ENCODE peak calls at places on chromosome 15, in nine cellular contexts. G is cardiac fibroblast; E is iPS-NIHi11; H is activated CD8-positive, alpha-beta memory T cell treated with anti-CD3 and anti-CD28 coated beads, Interleukin-2, amount 10 ng/mL, durations not matched to agents 7 days and 5 days; I is lower lobe of right lung; J is left colon; X is body of pancreas; P is AG10803; V is posterior cingulate gyrus. N is an unnamed sample.

GRCh38 chr15:82832601-82833209 is 23.3 kb downstream of the WHAMM start:
- DNase-seq in V (no peak), E (peak), G (peak), H (peak), I (no peak), P (peak), J (no peak), X (no peak), N (peak)

GRCh38 chr15:52193791-52194190 is 2.6 kb upstream of the GNB5 start:
- DNase-seq in P (peak), H (no peak), E (no peak), X (no peak), I (no peak), J (no peak), G (no peak), V (no peak), N (no peak)

GRCh38 chr15:97623091-97623661 is 337.3 kb upstream of the ARRDC4 start:
- DNase-seq in J (no peak), H (no peak), G (no peak), I (no peak), V (no peak), P (no peak), E (no peak), X (no peak), N (no peak)

GRCh38 chr15:80455051-80455648 is 51.0 kb downstream of the ARNT2 start:
- DNase-seq in E (no peak), V (no peak), I (no peak), H (no peak), J (no peak), G (peak), P (peak), X (peak), N (no peak)

GRCh38 chr15:31226011-31226410 is 100.6 kb upstream of the KLF13 start:
- DNase-seq in J (no peak), E (no peak), H (no peak), V (no peak), I (no peak), G (no peak), X (no peak), P (no peak), N (no peak)

GRCh38 chr15:63923993-63924950 is 90.5 kb upstream of the HERC1 start:
- DNase-seq in E (no peak), V (no peak), G (no peak), J (no peak), P (peak), X (no peak), H (no peak), I (no peak), N (no peak)

GRCh38 chr15:76169013-76169412 is 109.2 kb downstream of the TMEM266 start:
- DNase-seq in X (no peak), P (no peak), J (no peak), V (no peak), H (no peak), I (no peak), E (peak), G (peak), N (peak)

GRCh38 chr15:64634576-64635485 is 140.6 kb downstream of the RBPMS2 start:
- DNase-seq in J (no peak), H (peak), P (no peak), G (peak), V (no peak), E (peak), X (peak), I (no peak), N (peak)

GRCh38 chr15:70703483-70703882 is 59.9 kb downstream of the UACA start:
- DNase-seq in V (no peak), H (no peak), I (no peak), J (no peak), G (peak), X (no peak), P (no peak), E (no peak), N (no peak)

GRCh38 chr15:100438570-100438969 is 90.2 kb downstream of the CERS3 start:
- DNase-seq in G (peak), H (no peak), X (peak), J (peak), E (no peak), I (peak), V (peak), P (no peak), N (no peak)

GRCh38 chr15:49423021-49423420 is at the start of gene FGF7:
- DNase-seq in J (no peak), E (no peak), H (no peak), X (no peak), G (peak), P (peak), V (no peak), I (no peak), N (no peak)

GRCh38 chr15:57060799-57061198 is 142.4 kb downstream of the TCF12 start:
- DNase-seq in G (peak), I (no peak), X (no peak), J (no peak), H (no peak), P (peak), E (no peak), V (no peak), N (no peak)

GRCh38 chr15:64930019-64930652 is 18.4 kb downstream of the ANKDD1A start:
- DNase-seq in H (peak), E (peak), X (no peak), V (no peak), P (no peak), I (no peak), G (no peak), J (no peak), N (no peak)

GRCh38 chr15:80072285-80072684 is 12.8 kb downstream of the ZFAND6 start:
- DNase-seq in G (peak), J (no peak), X (peak), V (no peak), P (peak), E (peak), I (no peak), H (no peak), N (peak)

N was measured in H7.